ENCODE peak calls at places on chromosomes 13 and 19, in five cellular contexts. I is GM23338, P is body of pancreas, Q is gastrocnemius medialis, R is astrocyte of the spinal cord. A is an unnamed sample.

GRCh38 chr19:10419200-10419645 is 1.1 kb upstream of the PDE4A start:
- DNase-seq in I (no peak), P (no peak), Q (no peak), R (no peak), A (peak; percentile 65)

GRCh38 chr13:39253774-39254173 is 215.5 kb downstream of the NHLRC3 start:
- DNase-seq in I (no peak), P (no peak), Q (no peak), R (peak; percentile 28), A (no peak)

GRCh38 chr19:48807590-48808308 is 3.1 kb downstream of the BCAT2 start:
- DNase-seq in I (peak; percentile 75), P (no peak), Q (no peak), R (no peak), A (no peak)

GRCh38 chr13:44278164-44278563 is 95.5 kb upstream of the SERP2 start:
- DNase-seq in I (no peak), P (peak; percentile 21), Q (no peak), R (no peak), A (no peak)

GRCh38 chr13:41459754-41460111 is 2.4 kb downstream of the RGCC start:
- DNase-seq in I (no peak), P (no peak), Q (no peak), R (no peak), A (no peak)

GRCh38 chr13:22800726-22801401 is 379.9 kb upstream of the SGCG start:
- DNase-seq in I (no peak), P (no peak), Q (peak; percentile 14), R (no peak), A (no peak)

GRCh38 chr19:54418030-54418929 is 3.0 kb downstream of the TTYH1 start:
- DNase-seq in I (peak; percentile 43), P (no peak), Q (no peak), R (no peak), A (peak; percentile 36)

GRCh38 chr19:46785054-46785979 is 3.1 kb downstream of the SLC1A5 start:
- DNase-seq in I (no peak), P (no peak), Q (no peak), R (no peak), A (no peak)

GRCh38 chr19:17347877-17348276 is 10.5 kb downstream of the GTPBP3 start:
- DNase-seq in I (no peak), P (no peak), Q (no peak), R (no peak), A (no peak)

GRCh38 chr19:768424-768823 is 17.5 kb downstream of the MISP start:
- DNase-seq in I (no peak), P (no peak), Q (no peak), R (peak; percentile 89), A (no peak)

GRCh38 chr19:33558846-33559245 is 37.3 kb upstream of the PEPD start:
- DNase-seq in I (no peak), P (no peak), Q (no peak), R (no peak), A (no peak)

GRCh38 chr13:108734676-108735075 is 105.3 kb downstream of the MYO16 start:
- DNase-seq in I (peak; percentile 73), P (no peak), Q (no peak), R (no peak), A (no peak)

GRCh38 chr13:106680796-106681482 is 113.0 kb upstream of the ARGLU1 start:
- DNase-seq in I (peak; percentile 82), P (no peak), Q (no peak), R (no peak), A (no peak)

GRCh38 chr13:76754414-76754813 is 131.8 kb downstream of the KCTD12 start:
- DNase-seq in I (no peak), P (peak; percentile 23), Q (peak; percentile 10), R (peak; percentile 70), A (no peak)

GRCh38 chr19:4058696-4059492 is 7.8 kb downstream of the ZBTB7A start:
- DNase-seq in I (peak; percentile 5), P (no peak), Q (no peak), R (no peak), A (no peak)

GRCh38 chr19:37987356-37988332 is 80.6 kb downstream of the SIPA1L3 start:
- DNase-seq in I (peak; percentile 77), P (no peak), Q (no peak), R (no peak), A (no peak)

GRCh38 chr19:35063940-35064818 is 22.7 kb downstream of the HPN start:
- DNase-seq in I (no peak), P (peak; percentile 71), Q (no peak), R (peak; percentile 69), A (no peak)

GRCh38 chr13:53778937-53779336 is 750.3 kb downstream of the OLFM4 start:
- DNase-seq in I (peak; percentile 40), P (no peak), Q (no peak), R (no peak), A (no peak)
- TF ChIP-seq CTCF in I (no peak), P (no peak), Q (no peak), R (no peak), A (no peak)

GRCh38 chr19:40519352-40520322 is 52.8 kb downstream of the SPTBN4 start:
- DNase-seq in I (peak; percentile 81), P (no peak), Q (no peak), R (no peak), A (no peak)
- TF ChIP-seq CTCF in I (peak; percentile 33), P (no peak), Q (no peak), R (no peak), A (no peak)

GRCh38 chr13:75704942-75705320 is 68.8 kb downstream of the LMO7 start:
- DNase-seq in I (peak; percentile 47), P (peak; percentile 64), Q (no peak), R (no peak), A (no peak)
- TF ChIP-seq CTCF in I (peak; percentile 4), P (no peak), Q (no peak), R (no peak), A (no peak)

DNA sequence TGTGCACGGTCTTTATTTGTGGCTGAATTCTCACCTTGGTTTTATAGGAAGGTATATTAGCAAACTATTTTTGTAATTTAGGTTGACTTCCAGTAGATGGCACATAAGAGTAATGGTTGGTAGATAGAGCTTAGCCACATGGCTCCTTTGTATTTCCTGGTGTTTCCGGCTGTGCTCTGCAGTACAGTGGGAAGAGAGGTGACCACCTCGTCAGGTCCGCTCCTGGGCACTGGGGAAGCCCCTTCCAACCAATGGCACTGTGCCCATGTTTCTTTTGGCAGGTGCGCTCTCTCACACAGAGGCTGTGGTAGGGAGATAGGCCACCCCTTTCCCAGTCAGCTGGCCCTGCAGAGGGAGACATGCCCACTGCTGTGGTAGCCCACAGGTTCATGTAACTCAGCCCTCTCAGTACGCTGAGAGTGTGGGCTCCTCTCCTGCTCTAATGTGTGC is 74.3 kb upstream of the ATP12A start:
- DNase-seq in I (peak; percentile 56), P (no peak), Q (no peak), R (no peak), A (no peak)
- TF ChIP-seq CTCF in I (peak; percentile 30), P (no peak), Q (no peak), R (no peak), A (peak; percentile 37)

GRCh38 chr13:99528547-99528946 is 27.3 kb downstream of the TM9SF2 start:
- DNase-seq in I (no peak), P (no peak), Q (no peak), R (no peak), A (no peak)
- TF ChIP-seq CTCF in I (peak; percentile 46), P (no peak), Q (no peak), R (peak; percentile 7), A (no peak)